ENCODE peak calls at places on chromosome 19, in ten cellular contexts. L is cardiac muscle cell; J is psoas muscle; R is stomach; Y is tibial artery; A is CD8-positive, alpha-beta T cell; F is breast epithelium; O is tibial nerve; N is adrenal gland; W is thoracic aorta. T is an unnamed sample.

GRCh38 chr19:50501186-50501567 is 9.8 kb downstream of the JOSD2 start:
- DNase-seq in L (no peak), J (no peak), R (no peak), Y (no peak), A (no peak), F (no peak), O (no peak), N (no peak), W (no peak), T (no peak)

GRCh38 chr19:4997297-4997696 is 28.4 kb downstream of the KDM4B start:
- DNase-seq in L (no peak), J (no peak), R (no peak), Y (no peak), A (no peak), F (no peak), O (no peak), N (no peak), W (no peak), T (no peak)

GRCh38 chr19:6464070-6464873 is at the start of gene CRB3:
- DNase-seq in L (no peak), J (peak), R (peak), Y (no peak), A (peak), F (peak), O (no peak), N (no peak), W (no peak), T (peak)

GRCh38 chr19:38233740-38234251 is 9.8 kb upstream of the DPF1 start:
- DNase-seq in L (peak), J (peak), R (peak), Y (peak), A (peak), F (peak), O (peak), N (peak), W (no peak), T (peak)

GRCh38 chr19:49854861-49855263 is 3.9 kb downstream of the PTOV1 start:
- DNase-seq in L (no peak), J (peak), R (no peak), Y (no peak), A (no peak), F (no peak), O (no peak), N (peak), W (no peak), T (no peak)

GRCh38 chr19:996051-996838 is 4.0 kb upstream of the GRIN3B start:
- DNase-seq in L (peak), J (no peak), R (peak), Y (no peak), A (peak), F (no peak), O (no peak), N (no peak), W (no peak), T (no peak)

GRCh38 chr19:5621311-5621944 is 1.1 kb downstream of the SAFB2 start:
- DNase-seq in L (peak), J (no peak), R (peak), Y (peak), A (no peak), F (no peak), O (peak), N (peak), W (no peak), T (no peak)

GRCh38 chr19:16621165-16621800 is 6.7 kb downstream of the MED26 start:
- DNase-seq in L (no peak), J (no peak), R (no peak), Y (no peak), A (no peak), F (no peak), O (no peak), N (no peak), W (no peak), T (no peak)

GRCh38 chr19:11849264-11849615 is 714 bp downstream of the ZNF439 start:
- DNase-seq in L (no peak), J (no peak), R (no peak), Y (no peak), A (no peak), F (no peak), O (no peak), N (no peak), W (no peak), T (no peak)

GRCh38 chr19:13808856-13809255 is 13.6 kb downstream of the ZSWIM4 start:
- DNase-seq in L (no peak), J (no peak), R (no peak), Y (no peak), A (no peak), F (no peak), O (no peak), N (no peak), W (no peak), T (no peak)

GRCh38 chr19:8302357-8302691 is 5.8 kb downstream of the CD320 start:
- DNase-seq in L (no peak), J (peak), R (peak), Y (no peak), A (peak), F (peak), O (peak), N (peak), W (no peak), T (peak)

GRCh38 chr19:17049711-17050280 is 23.2 kb upstream of the CPAMD8 start:
- DNase-seq in L (peak), J (no peak), R (no peak), Y (no peak), A (no peak), F (no peak), O (no peak), N (no peak), W (no peak), T (no peak)

GRCh38 chr19:45079063-45079910 is at the start of gene GEMIN7:
- DNase-seq in L (peak), J (peak), R (peak), Y (peak), A (peak), F (peak), O (peak), N (peak), W (no peak), T (peak)

GRCh38 chr19:48539503-48540096 is 12.4 kb upstream of the SULT2B1 start:
- DNase-seq in L (peak), J (no peak), R (peak), Y (no peak), A (no peak), F (no peak), O (peak), N (no peak), W (no peak), T (no peak)

GRCh38 chr19:44005968-44006367 is 3.2 kb downstream of the ZNF230 start:
- DNase-seq in L (peak), J (no peak), R (no peak), Y (no peak), A (no peak), F (no peak), O (no peak), N (no peak), W (no peak), T (no peak)

GRCh38 chr19:35935911-35936737 is at the start of gene LRFN3:
- DNase-seq in L (peak), J (peak), R (peak), Y (peak), A (peak), F (no peak), O (peak), N (peak), W (no peak), T (peak)

GRCh38 chr19:12695090-12695489 is 1.3 kb downstream of the FBXW9 start:
- DNase-seq in L (no peak), J (no peak), R (no peak), Y (no peak), A (no peak), F (no peak), O (no peak), N (no peak), W (no peak), T (no peak)

GRCh38 chr19:18274776-18275356 is 614 bp upstream of the IQCN start:
- DNase-seq in L (peak), J (peak), R (peak), Y (peak), A (no peak), F (peak), O (peak), N (peak), W (peak), T (peak)

GRCh38 chr19:7914099-7914498 is 531 bp upstream of the TGFBR3L start:
- DNase-seq in L (no peak), J (no peak), R (no peak), Y (no peak), A (no peak), F (no peak), O (no peak), N (no peak), W (no peak), T (no peak)

GRCh38 chr19:35742121-35742724 is at the start of gene IGFLR1:
- DNase-seq in L (no peak), J (no peak), R (peak), Y (no peak), A (peak), F (no peak), O (no peak), N (no peak), W (no peak), T (no peak)

GRCh38 chr19:18484992-18485391 is 36.9 kb downstream of the ELL start:
- DNase-seq in L (no peak), J (no peak), R (no peak), Y (no peak), A (no peak), F (no peak), O (no peak), N (no peak), W (no peak), T (no peak)

GRCh38 chr19:56594783-56595547 is at the start of gene ZNF71:
- DNase-seq in L (peak), J (peak), R (peak), Y (peak), A (peak), F (peak), O (peak), N (peak), W (peak), T (peak)

GRCh38 chr19:33273881-33274662 is 28.3 kb downstream of the CEBPA start:
- DNase-seq in L (peak), J (peak), R (peak), Y (peak), A (no peak), F (peak), O (peak), N (no peak), W (peak), T (peak)

GRCh38 chr19:39125199-39125553 is 410 bp upstream of the PAK4 start:
- DNase-seq in L (no peak), J (no peak), R (no peak), Y (no peak), A (no peak), F (no peak), O (no peak), N (no peak), W (no peak), T (no peak)

GRCh38 chr19:45419396-45419795 is 4.3 kb downstream of the ERCC1 start:
- DNase-seq in L (no peak), J (no peak), R (no peak), Y (peak), A (no peak), F (no peak), O (no peak), N (no peak), W (no peak), T (no peak)

GRCh38 chr19:12821761-12822160 is 12.6 kb downstream of the RTBDN start:
- DNase-seq in L (no peak), J (no peak), R (no peak), Y (no peak), A (no peak), F (no peak), O (no peak), N (no peak), W (no peak), T (no peak)

GRCh38 chr19:35963514-35963913 is 27.3 kb downstream of the LRFN3 start:
- DNase-seq in L (peak), J (no peak), R (no peak), Y (no peak), A (no peak), F (no peak), O (no peak), N (peak), W (no peak), T (peak)

GRCh38 chr19:39154626-39155100 is 29.1 kb downstream of the PAK4 start:
- DNase-seq in L (peak), J (no peak), R (peak), Y (no peak), A (no peak), F (peak), O (no peak), N (no peak), W (no peak), T (peak)

GRCh38 chr19:5340637-5341447 is at the start of gene PTPRS:
- DNase-seq in L (peak), J (peak), R (peak), Y (peak), A (peak), F (peak), O (peak), N (peak), W (no peak), T (peak)

GRCh38 chr19:45153339-45154063 is 7.3 kb downstream of the NKPD1 start:
- DNase-seq in L (peak), J (peak), R (peak), Y (no peak), A (peak), F (no peak), O (no peak), N (peak), W (no peak), T (peak)

GRCh38 chr19:40366697-40367561 is 18.4 kb downstream of the PLD3 start:
- DNase-seq in L (peak), J (no peak), R (no peak), Y (no peak), A (no peak), F (no peak), O (no peak), N (no peak), W (no peak), T (no peak)
- H3K4me3 ChIP-seq in L (peak), J (no peak), R (no peak), Y (no peak), A (no peak), F (no peak), O (no peak), N (no peak), W (no peak), T (no peak)

GRCh38 chr19:54418930-54419800 is 3.9 kb downstream of the TTYH1 start:
- DNase-seq in L (no peak), J (no peak), R (no peak), Y (no peak), A (no peak), F (no peak), O (no peak), N (no peak), W (no peak), T (no peak)

GRCh38 chr19:54421521-54421920 is 6.3 kb downstream of the TTYH1 start:
- DNase-seq in L (no peak), J (no peak), R (no peak), Y (no peak), A (no peak), F (no peak), O (no peak), N (no peak), W (no peak), T (no peak)

GRCh38 chr19:54421169-54421516 is 5.9 kb downstream of the TTYH1 start:
- DNase-seq in L (no peak), J (no peak), R (no peak), Y (no peak), A (no peak), F (no peak), O (no peak), N (no peak), W (no peak), T (no peak)

GRCh38 chr19:54420068-54420382 is 4.8 kb downstream of the TTYH1 start:
- DNase-seq in L (no peak), J (no peak), R (no peak), Y (no peak), A (no peak), F (no peak), O (no peak), N (no peak), W (no peak), T (no peak)

DNA sequence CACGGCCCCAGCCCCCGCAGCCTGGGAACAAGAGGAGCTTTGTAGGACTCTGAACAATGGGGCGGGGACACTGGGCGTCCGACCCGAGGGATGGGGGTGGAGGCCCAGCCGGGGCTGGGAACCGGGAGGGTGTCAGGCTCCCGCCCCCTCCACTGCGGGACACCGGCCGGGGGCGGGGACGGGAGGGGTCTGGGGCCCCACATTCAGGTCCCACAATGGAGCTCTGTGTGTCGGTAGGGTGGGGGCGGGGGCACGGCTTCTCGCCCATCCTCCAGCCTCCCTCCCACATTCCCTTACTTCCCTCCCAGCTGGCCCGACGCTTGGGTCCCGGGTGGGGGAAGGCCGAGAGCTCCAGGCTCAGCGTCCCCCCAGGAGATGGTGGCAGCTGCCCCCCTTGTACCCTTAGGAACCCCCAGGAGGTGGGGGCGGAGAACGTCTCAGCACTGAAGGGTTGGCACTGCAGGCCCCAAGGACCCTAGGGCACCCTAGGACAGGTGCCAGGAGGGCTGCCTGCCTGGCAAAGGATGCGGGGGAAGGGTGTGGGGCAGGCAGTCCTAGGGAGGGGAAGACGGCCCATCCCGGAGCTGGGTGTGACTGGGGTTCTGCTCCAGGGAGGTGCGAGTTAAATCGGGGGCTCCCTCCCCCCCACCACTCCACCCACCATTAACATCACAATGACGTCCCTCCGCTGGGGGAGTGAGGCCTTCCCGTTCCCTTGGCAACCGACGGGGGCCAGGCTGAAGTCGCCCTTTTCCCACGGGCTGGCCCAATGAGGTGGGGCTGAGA is 5.3 kb downstream of the TTYH1 start:
- DNase-seq in L (peak), J (no peak), R (no peak), Y (no peak), A (no peak), F (no peak), O (no peak), N (no peak), W (no peak), T (peak)
- H3K27ac ChIP-seq in L (no peak), J (no peak), R (no peak), Y (no peak), A (no peak), F (peak), O (peak), N (no peak), W (no peak), T (peak)

DNA sequence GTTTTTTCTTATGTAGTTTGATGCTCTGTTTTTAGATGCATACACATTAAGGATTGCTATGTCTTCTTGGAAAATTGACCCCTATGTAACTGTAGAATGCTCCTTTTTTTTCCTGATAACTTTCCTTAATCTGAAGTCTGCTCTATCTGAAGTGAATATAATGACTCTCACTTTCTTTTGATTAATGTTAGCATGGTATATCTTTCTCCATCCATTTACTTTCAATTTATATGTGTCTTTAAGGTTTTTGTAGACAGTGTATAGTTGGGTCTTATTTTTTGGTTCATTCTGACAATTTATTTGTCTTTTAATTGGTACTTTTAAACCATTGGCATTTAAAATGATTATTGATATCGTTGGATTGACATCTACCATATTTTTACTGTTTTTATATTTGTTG is 92.3 kb downstream of the URI1 start:
- DNase-seq in L (no peak), J (no peak), R (no peak), Y (no peak), A (no peak), F (no peak), O (no peak), N (no peak), W (no peak), T (no peak)
- H3K4me3 ChIP-seq in L (no peak), J (no peak), R (no peak), Y (no peak), A (no peak), F (no peak), O (no peak), N (no peak), W (no peak), T (no peak)

DNA sequence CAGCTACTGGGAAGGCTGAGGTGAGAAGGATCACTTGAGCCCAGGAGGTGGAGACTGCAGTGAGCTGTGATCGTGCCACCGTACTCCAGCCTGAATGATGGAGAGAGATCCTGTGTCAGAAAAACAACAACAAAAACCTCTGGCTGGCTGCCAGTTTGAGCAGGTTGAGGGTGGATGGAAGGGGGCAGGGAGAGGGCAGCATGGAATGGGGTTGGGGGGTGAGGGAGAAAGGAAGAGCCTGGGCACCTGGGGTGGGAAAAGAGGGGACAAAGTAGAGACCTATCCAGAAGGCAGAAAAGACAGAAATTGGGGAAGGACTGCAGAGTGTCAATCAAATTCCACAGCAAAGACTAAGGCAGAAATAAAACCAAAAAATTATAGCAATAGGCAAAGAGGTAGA is 4.7 kb downstream of the SLC1A5 start:
- DNase-seq in L (no peak), J (no peak), R (no peak), Y (no peak), A (no peak), F (no peak), O (no peak), N (no peak), W (no peak), T (no peak)
- H3K27ac ChIP-seq in L (no peak), J (no peak), R (no peak), Y (peak), A (no peak), F (peak), O (no peak), N (no peak), W (no peak), T (no peak)

DNA sequence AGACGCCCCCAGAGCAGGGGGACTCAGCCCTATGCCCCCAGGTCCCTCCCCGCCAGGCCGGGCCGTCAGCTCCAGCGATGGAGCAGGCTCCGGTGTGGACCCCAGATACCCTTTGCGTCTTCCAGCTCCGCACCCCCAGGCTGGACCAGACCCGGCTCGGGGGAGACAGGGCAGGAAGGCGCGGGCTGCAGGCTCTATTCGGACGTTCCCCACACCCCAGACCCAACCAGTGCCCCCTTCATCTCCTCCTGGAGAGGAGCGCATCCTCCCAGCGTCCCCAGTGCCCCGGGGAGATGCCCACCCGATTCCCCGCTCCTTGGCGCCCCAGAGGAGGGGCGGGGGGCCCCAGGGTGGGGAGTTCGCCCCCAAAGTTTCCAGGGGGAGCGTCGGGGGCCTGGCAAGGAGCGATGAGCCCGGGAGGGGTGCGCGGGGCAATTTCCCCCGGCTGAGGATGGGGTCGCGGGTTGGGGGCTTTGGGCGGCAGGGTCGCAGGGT is 389 bp downstream of the LINGO3 start:
- DNase-seq in L (no peak), J (no peak), R (no peak), Y (no peak), A (no peak), F (no peak), O (no peak), N (no peak), W (no peak), T (no peak)
- H3K4me3 ChIP-seq in L (peak), J (peak), R (no peak), Y (no peak), A (no peak), F (peak), O (no peak), N (no peak), W (no peak), T (no peak)

DNA sequence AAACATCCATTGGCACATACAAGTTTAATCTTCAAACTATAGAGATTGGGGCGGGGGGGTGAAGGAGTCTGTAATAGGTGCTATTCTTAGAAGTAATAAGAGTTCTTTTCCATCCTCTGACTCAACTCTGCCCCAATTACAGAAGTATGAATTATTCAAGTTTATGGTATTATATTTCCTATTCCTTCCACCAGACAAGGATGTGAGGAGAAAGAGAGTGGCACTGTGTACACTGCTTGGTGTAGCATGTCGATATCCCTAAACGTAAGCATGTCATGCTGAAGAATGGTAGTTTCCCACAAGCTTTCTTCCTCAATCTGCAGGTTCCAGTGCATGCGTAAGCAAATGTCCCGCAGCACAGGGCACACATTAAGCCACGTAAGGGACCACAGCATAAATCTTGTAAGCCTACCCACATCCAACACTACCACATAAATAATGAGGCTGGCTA is 14.1 kb downstream of the BRD4 start:
- DNase-seq in L (no peak), J (no peak), R (no peak), Y (no peak), A (no peak), F (no peak), O (no peak), N (no peak), W (no peak), T (no peak)
- H3K27ac ChIP-seq in L (peak), J (peak), R (no peak), Y (peak), A (no peak), F (peak), O (no peak), N (no peak), W (peak), T (no peak)